ENCODE peak calls at places on chromosomes 2 and 18, in six cellular contexts. K, R, T, U, P and M are unnamed samples.
A peak's percentile ranks its signal among the peaks of the same experiment; 100 is the strongest.

GRCh38 chr2:21814588-21815192 is 690.9 kb downstream of the TDRD15 start:
- DNase-seq in K (no peak), R (no peak), T (no peak), U (no peak), P (no peak), M (no peak)

GRCh38 chr18:54148678-54149077 is 75.8 kb downstream of the MBD2 start:
- DNase-seq in K (no peak), R (no peak), T (no peak), U (no peak), P (no peak), M (no peak)

GRCh38 chr2:17800693-17801458 is 15.4 kb upstream of the MSGN1 start:
- DNase-seq in K (no peak), R (no peak), T (no peak), U (no peak), P (no peak), M (no peak)

GRCh38 chr2:15941970-15942710 is 1.8 kb downstream of the MYCN start:
- DNase-seq in K (no peak), R (no peak), T (no peak), U (no peak), P (peak; percentile 15), M (no peak)

GRCh38 chr2:53424902-53425301 is 342.7 kb upstream of the CHAC2 start:
- DNase-seq in K (no peak), R (no peak), T (no peak), U (no peak), P (peak; percentile 18), M (no peak)

GRCh38 chr2:221674446-221674845 is 102.3 kb upstream of the EPHA4 start:
- DNase-seq in K (no peak), R (peak; percentile 35), T (no peak), U (no peak), P (no peak), M (no peak)

GRCh38 chr2:216691210-216691741 is 4.1 kb downstream of the IGFBP5 start:
- DNase-seq in K (no peak), R (peak; percentile 72), T (no peak), U (no peak), P (no peak), M (no peak)

GRCh38 chr18:62453864-62454263 is 69.0 kb upstream of the ZCCHC2 start:
- DNase-seq in K (no peak), R (no peak), T (no peak), U (no peak), P (no peak), M (no peak)

GRCh38 chr18:79607361-79607930 is 72.2 kb upstream of the CTDP1 start:
- DNase-seq in K (no peak), R (no peak), T (no peak), U (peak; percentile 30), P (no peak), M (no peak)

GRCh38 chr2:33694904-33695303 is 95.8 kb upstream of the FAM98A start:
- DNase-seq in K (no peak), R (no peak), T (no peak), U (no peak), P (no peak), M (no peak)

GRCh38 chr18:12295389-12296086 is 12.5 kb upstream of the TUBB6 start:
- DNase-seq in K (no peak), R (no peak), T (no peak), U (no peak), P (no peak), M (no peak)

GRCh38 chr2:150272404-150272803 is 215.1 kb downstream of the RND3 start:
- DNase-seq in K (no peak), R (no peak), T (no peak), U (no peak), P (no peak), M (no peak)

GRCh38 chr2:112031916-112032582 is 23.0 kb upstream of the TMEM87B start:
- DNase-seq in K (no peak), R (no peak), T (no peak), U (no peak), P (no peak), M (no peak)

GRCh38 chr18:62938451-62938850 is 223.1 kb downstream of the PHLPP1 start:
- DNase-seq in K (no peak), R (no peak), T (no peak), U (no peak), P (no peak), M (no peak)

GRCh38 chr2:233140913-233141469 is 80.8 kb downstream of the INPP5D start:
- DNase-seq in K (no peak), R (no peak), T (no peak), U (no peak), P (no peak), M (no peak)

GRCh38 chr2:44314354-44314753 is 39.1 kb downstream of the SLC3A1 start:
- DNase-seq in K (no peak), R (no peak), T (no peak), U (no peak), P (no peak), M (no peak)

GRCh38 chr2:164620873-164621760 is at the start of gene GRB14:
- DNase-seq in K (no peak), R (peak; percentile 10), T (peak; percentile 28), U (peak; percentile 83), P (peak; percentile 6), M (peak; percentile 33)

GRCh38 chr2:169734172-169734847 is 678 bp downstream of the KLHL23 start:
- DNase-seq in K (no peak), R (peak; percentile 22), T (no peak), U (no peak), P (peak; percentile 48), M (no peak)

GRCh38 chr2:121638333-121638732 is 10.9 kb downstream of the CLASP1 start:
- DNase-seq in K (no peak), R (no peak), T (no peak), U (no peak), P (no peak), M (no peak)

GRCh38 chr2:26299488-26300092 is 46.4 kb upstream of the SELENOI start:
- DNase-seq in K (peak; percentile 59), R (peak; percentile 84), T (no peak), U (no peak), P (no peak), M (no peak)

GRCh38 chr18:9711361-9712129 is 3.4 kb downstream of the RAB31 start:
- DNase-seq in K (no peak), R (no peak), T (no peak), U (no peak), P (peak; percentile 61), M (no peak)

GRCh38 chr2:172128484-172128883 is 25.8 kb upstream of the DLX2 start:
- DNase-seq in K (no peak), R (no peak), T (no peak), U (no peak), P (no peak), M (peak; percentile 90)

GRCh38 chr2:240234503-240234951 is 94.1 kb upstream of the OTOS start:
- DNase-seq in K (no peak), R (no peak), T (no peak), U (no peak), P (no peak), M (no peak)

GRCh38 chr2:240235149-240235803 is 94.8 kb upstream of the OTOS start:
- DNase-seq in K (no peak), R (no peak), T (no peak), U (peak; percentile 47), P (no peak), M (no peak)

GRCh38 chr2:240232961-240233890 is 92.8 kb upstream of the OTOS start:
- DNase-seq in K (peak; percentile 37), R (peak; percentile 74), T (peak; percentile 88), U (peak; percentile 97), P (peak; percentile 69), M (peak; percentile 68)

GRCh38 chr2:240232264-240232915 is 91.9 kb upstream of the OTOS start:
- DNase-seq in K (no peak), R (no peak), T (no peak), U (peak; percentile 37), P (no peak), M (no peak)

DNA sequence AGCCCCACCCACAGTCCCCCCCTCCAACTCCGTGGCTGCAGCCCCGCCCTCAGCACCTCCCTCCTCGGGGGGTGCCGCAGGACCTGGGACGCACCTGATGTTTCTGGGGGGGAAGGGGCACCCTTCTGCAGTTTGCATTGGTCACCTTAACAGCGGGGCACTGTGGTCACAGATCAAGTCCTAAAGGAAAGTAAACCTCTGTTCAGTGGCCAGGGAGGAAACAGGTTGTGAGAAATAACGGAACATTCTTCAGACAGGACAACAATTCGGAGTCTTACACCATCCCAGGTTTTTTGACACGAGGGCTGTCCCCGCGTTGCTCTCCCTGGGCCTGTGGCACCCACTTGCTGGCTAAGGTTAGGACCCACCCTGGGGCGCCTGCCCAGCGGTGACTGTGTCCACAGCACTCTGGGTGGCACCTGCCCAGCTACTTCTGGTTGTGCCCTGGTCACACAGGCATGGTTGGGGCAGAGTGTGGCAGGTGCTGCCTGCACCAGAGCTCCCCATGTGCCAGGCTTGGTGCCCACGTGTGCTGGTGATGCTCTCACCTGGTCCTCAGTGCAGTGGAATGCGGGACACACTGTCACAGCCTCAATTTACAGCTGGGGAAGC is 93.5 kb upstream of the OTOS start:
- DNase-seq in K (no peak), R (no peak), T (no peak), U (peak; percentile 42), P (no peak), M (no peak)
- H3K4me3 ChIP-seq in K (no peak overlapping the region), R (no peak overlapping the region), T (no peak overlapping the region), U (no peak overlapping the region), P (no peak overlapping the region), M (no peak overlapping the region)

GRCh38 chr2:85413592-85414421 is 3.6 kb upstream of the CAPG start:
- DNase-seq in K (no peak), R (peak; percentile 60), T (no peak), U (no peak), P (no peak), M (no peak)
- TF ChIP-seq CTCF in K (no peak), R (no peak), T (no peak), U (no peak), P (no peak), M (no peak)

DNA sequence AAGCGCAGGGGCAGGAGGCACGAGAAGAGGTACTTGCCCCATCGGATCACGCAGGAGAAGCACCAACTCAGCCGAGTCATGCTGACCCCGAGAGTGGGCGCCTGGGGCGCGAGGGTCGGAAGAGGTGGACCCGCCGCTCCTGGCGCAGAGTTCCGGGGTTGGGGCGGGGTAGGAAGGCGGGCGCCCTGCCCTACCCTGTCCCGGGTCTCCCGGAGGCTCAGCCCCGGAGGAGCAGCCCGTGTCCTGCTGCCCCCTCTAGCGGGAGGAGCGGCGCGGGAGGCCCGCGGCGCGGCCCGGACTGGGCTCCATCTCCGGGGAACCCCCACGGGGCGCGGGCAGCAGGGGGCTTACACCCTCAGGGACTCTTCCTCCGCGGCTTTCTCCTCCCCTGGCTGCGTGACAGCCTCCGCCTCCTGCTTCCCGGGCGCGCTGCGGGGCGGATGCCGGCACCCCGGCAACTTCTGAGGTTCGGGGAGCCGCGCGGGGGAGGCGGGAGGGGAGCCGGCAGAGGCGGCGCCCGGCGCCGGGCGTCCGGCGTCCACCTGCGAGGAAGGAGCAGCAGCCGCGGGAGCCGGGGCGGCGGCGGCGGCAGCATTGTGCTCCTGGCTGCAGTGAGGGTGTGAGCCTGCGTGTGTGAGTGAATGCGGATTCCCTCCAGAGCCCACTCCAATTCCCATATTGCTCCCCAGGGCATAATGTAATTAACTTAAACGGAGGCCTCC is 7.5 kb upstream of the TNS1 start:
- DNase-seq in K (no peak), R (no peak), T (no peak), U (no peak), P (no peak), M (no peak)
- H3K4me3 ChIP-seq in K (peak overlapping the region; percentile 45), R (peak overlapping the region; percentile 41), T (peak overlapping the region; percentile 62), U (peak overlapping the region; percentile 35), P (no peak overlapping the region), M (peak overlapping the region; percentile 34)

GRCh38 chr18:26157326-26157725 is 23.7 kb downstream of the PSMA8 start:
- DNase-seq in K (no peak), R (no peak), T (no peak), U (no peak), P (no peak), M (no peak)

GRCh38 chr18:26164571-26164970 is 30.9 kb downstream of the PSMA8 start:
- DNase-seq in K (no peak), R (no peak), T (no peak), U (no peak), P (no peak), M (no peak)

GRCh38 chr18:26159353-26159752 is 25.7 kb downstream of the PSMA8 start:
- DNase-seq in K (no peak), R (no peak), T (peak; percentile 1), U (no peak), P (no peak), M (no peak)
- TF ChIP-seq CTCF in K (no peak), R (peak; percentile 3), T (peak; percentile 15), U (peak; percentile 36), P (no peak), M (peak; percentile 35)